ENCODE peak calls at places on chromosomes 16 and 17, in six cellular contexts. E is PC-9, Q is mucosa of descending colon, Z is AG10803, I is HL-60, B is heart left ventricle. R is an unnamed sample.

GRCh38 chr17:1082579-1082978 is 85.7 kb downstream of the TIMM22 start:
- DNase-seq in E (peak; percentile 58), Q (peak; percentile 11), Z (peak; percentile 4), I (no peak), B (no peak), R (peak; percentile 53)

GRCh38 chr16:23362460-23363317 is 60.6 kb downstream of the SCNN1B start:
- DNase-seq in E (peak; percentile 89), Q (peak; percentile 86), Z (no peak), I (no peak), B (no peak), R (no peak)

GRCh38 chr17:34443832-34444469 is 80.9 kb upstream of the CCL1 start:
- DNase-seq in E (peak; percentile 16), Q (no peak), Z (no peak), I (no peak), B (no peak), R (no peak)

GRCh38 chr17:57662644-57663308 is 82.3 kb downstream of the CCDC182 start:
- DNase-seq in E (peak; percentile 79), Q (peak; percentile 87), Z (peak; percentile 99), I (peak; percentile 87), B (peak; percentile 95), R (peak; percentile 98)

GRCh38 chr17:43599046-43599395 is 52.9 kb upstream of the ETV4 start:
- DNase-seq in E (no peak), Q (no peak), Z (no peak), I (no peak), B (no peak), R (no peak)

GRCh38 chr17:2939714-2940351 is 123.6 kb downstream of the OR1D5 start:
- DNase-seq in E (no peak), Q (peak; percentile 64), Z (no peak), I (no peak), B (no peak), R (no peak)

GRCh38 chr17:35086931-35087573 is 23.5 kb upstream of the RFFL start:
- DNase-seq in E (peak; percentile 18), Q (peak; percentile 39), Z (no peak), I (peak; percentile 22), B (no peak), R (no peak)

GRCh38 chr16:89155851-89156739 is 15.5 kb upstream of the CDH15 start:
- DNase-seq in E (no peak), Q (no peak), Z (peak; percentile 37), I (no peak), B (no peak), R (no peak)

GRCh38 chr17:45430738-45431530 is 1.7 kb downstream of the ARHGAP27 start:
- DNase-seq in E (peak; percentile 67), Q (peak; percentile 81), Z (no peak), I (no peak), B (no peak), R (no peak)

GRCh38 chr17:7176870-7177209 is 2.3 kb downstream of the ASGR1 start:
- DNase-seq in E (no peak), Q (no peak), Z (no peak), I (no peak), B (no peak), R (no peak)

GRCh38 chr17:82973456-82974135 is 105.8 kb upstream of the METRNL start:
- DNase-seq in E (no peak), Q (no peak), Z (no peak), I (no peak), B (no peak), R (no peak)

GRCh38 chr17:78759969-78760352 is 22.1 kb downstream of the CYTH1 start:
- DNase-seq in E (no peak), Q (no peak), Z (no peak), I (peak; percentile 65), B (no peak), R (no peak)

GRCh38 chr16:87047221-87048037 is 269.8 kb downstream of the C16orf95 start:
- DNase-seq in E (no peak), Q (no peak), Z (no peak), I (no peak), B (no peak), R (no peak)

GRCh38 chr16:1474471-1474795 is 395 bp downstream of the CLCN7 start:
- DNase-seq in E (no peak), Q (no peak), Z (no peak), I (no peak), B (no peak), R (no peak)

GRCh38 chr16:2033057-2033911 is 6.6 kb downstream of the NHERF2 start:
- DNase-seq in E (peak; percentile 71), Q (no peak), Z (peak; percentile 79), I (no peak), B (peak; percentile 84), R (peak; percentile 66)

GRCh38 chr17:565506-565905 is 149.1 kb downstream of the VPS53 start:
- DNase-seq in E (no peak), Q (no peak), Z (no peak), I (no peak), B (no peak), R (no peak)

GRCh38 chr17:75643033-75644017 is 10.1 kb downstream of the SMIM5 start:
- DNase-seq in E (peak; percentile 77), Q (peak; percentile 41), Z (no peak), I (no peak), B (no peak), R (no peak)

GRCh38 chr16:69892378-69892777 is 58.8 kb upstream of the CLEC18A start:
- DNase-seq in E (no peak), Q (no peak), Z (no peak), I (no peak), B (no peak), R (no peak)

GRCh38 chr16:77359065-77359502 is 75.8 kb downstream of the ADAMTS18 start:
- DNase-seq in E (no peak), Q (no peak), Z (peak; percentile 8), I (no peak), B (no peak), R (peak; percentile 36)

GRCh38 chr17:77160032-77160876 is 19.5 kb downstream of the SEC14L1 start:
- DNase-seq in E (no peak), Q (no peak), Z (peak; percentile 31), I (no peak), B (no peak), R (no peak)

GRCh38 chr16:77943770-77944169 is 78.6 kb upstream of the CLEC3A start:
- DNase-seq in E (no peak), Q (no peak), Z (no peak), I (no peak), B (no peak), R (no peak)

GRCh38 chr16:48317614-48318013 is 67.6 kb downstream of the SIAH1 start:
- DNase-seq in E (no peak), Q (no peak), Z (peak; percentile 74), I (peak; percentile 47), B (no peak), R (peak; percentile 64)

GRCh38 chr16:14509055-14509454 is 121.0 kb downstream of the PARN start:
- DNase-seq in E (peak; percentile 27), Q (no peak), Z (no peak), I (no peak), B (no peak), R (peak; percentile 68)

GRCh38 chr17:18327093-18327492 is 12.0 kb downstream of the SMCR8 start:
- DNase-seq in E (no peak), Q (no peak), Z (no peak), I (no peak), B (no peak), R (no peak)

GRCh38 chr16:28990375-28991040 is 5.7 kb downstream of the LAT start:
- DNase-seq in E (no peak), Q (no peak), Z (no peak), I (no peak), B (no peak), R (no peak)

GRCh38 chr16:67963325-67964321 is 4.8 kb downstream of the SLC12A4 start:
- DNase-seq in E (no peak), Q (no peak), Z (no peak), I (no peak), B (peak; percentile 51), R (peak; percentile 15)

GRCh38 chr16:85157813-85158701 is 45.8 kb upstream of the CIBAR2 start:
- DNase-seq in E (no peak), Q (no peak), Z (peak; percentile 35), I (no peak), B (no peak), R (no peak)

GRCh38 chr16:72189865-72190371 is 18.0 kb upstream of the PMFBP1 start:
- DNase-seq in E (no peak), Q (no peak), Z (peak; percentile 28), I (no peak), B (no peak), R (peak; percentile 87)

GRCh38 chr16:15539197-15539596 is 103.8 kb downstream of the MARF1 start:
- DNase-seq in E (peak; percentile 5), Q (peak; percentile 26), Z (no peak), I (no peak), B (no peak), R (no peak)
- TF ChIP-seq CTCF in E (no peak), Q (no peak), Z (no peak), I (no peak), B (no peak), R (no peak)

DNA sequence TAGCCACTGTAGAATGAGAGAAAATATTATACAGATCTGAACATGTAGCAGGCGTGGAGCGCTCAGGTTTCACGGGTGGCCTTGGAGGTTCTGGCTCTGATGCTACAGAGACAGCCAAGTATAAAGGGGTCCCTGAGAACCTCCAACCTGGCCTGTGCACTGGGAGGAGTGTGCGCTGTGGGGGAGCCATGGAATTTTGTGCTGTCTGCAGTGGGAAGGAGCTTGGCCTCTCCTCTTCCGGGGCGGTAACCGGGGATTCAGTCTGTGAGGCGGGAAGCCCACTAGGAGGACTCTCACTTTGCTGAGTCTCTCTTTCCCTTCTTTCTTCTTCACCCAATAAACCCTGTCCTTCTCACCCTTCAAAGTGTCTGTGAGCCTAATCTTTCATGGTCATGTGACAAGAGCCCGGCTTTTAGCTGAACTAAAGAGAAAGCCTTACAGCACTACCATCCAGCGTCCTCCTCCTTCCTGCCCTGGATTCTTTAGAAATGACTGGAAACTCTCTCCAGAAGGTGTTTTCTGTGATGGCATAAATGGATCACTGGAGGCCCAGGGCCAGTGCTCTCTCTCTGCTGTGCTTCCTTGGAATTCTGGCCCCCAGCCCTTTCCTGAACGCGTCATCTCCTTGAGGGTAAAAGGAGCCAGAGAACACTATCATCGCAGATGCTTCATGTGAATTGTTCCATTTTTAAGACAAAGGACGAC is 232.1 kb upstream of the CACNG5 start:
- DNase-seq in E (no peak), Q (no peak), Z (peak; percentile 12), I (no peak), B (no peak), R (peak; percentile 80)
- H3K4me3 ChIP-seq in E (no peak overlapping the region), Q (no peak overlapping the region), Z (no peak overlapping the region), I (no peak overlapping the region), B (no peak overlapping the region), R (no peak overlapping the region)

GRCh38 chr17:81863833-81864768 is 3.8 kb upstream of the P4HB start:
- DNase-seq in E (no peak), Q (no peak), Z (no peak), I (no peak), B (no peak), R (no peak)
- TF ChIP-seq CTCF in E (no peak), Q (no peak), Z (no peak), I (no peak), B (no peak), R (no peak)

GRCh38 chr16:7515543-7515942 is 182.9 kb downstream of the RBFOX1 start:
- DNase-seq in E (no peak), Q (no peak), Z (no peak), I (no peak), B (no peak), R (no peak)

GRCh38 chr16:7511549-7512260 is 179.1 kb downstream of the RBFOX1 start:
- DNase-seq in E (no peak), Q (no peak), Z (no peak), I (no peak), B (no peak), R (no peak)

GRCh38 chr16:7512503-7512902 is 179.9 kb downstream of the RBFOX1 start:
- DNase-seq in E (no peak), Q (no peak), Z (no peak), I (no peak), B (no peak), R (no peak)

GRCh38 chr16:7509919-7510705 is 177.5 kb downstream of the RBFOX1 start:
- DNase-seq in E (no peak), Q (no peak), Z (no peak), I (no peak), B (no peak), R (no peak)

GRCh38 chr16:7513429-7513828 is 180.8 kb downstream of the RBFOX1 start:
- DNase-seq in E (peak; percentile 2), Q (no peak), Z (no peak), I (peak; percentile 4), B (no peak), R (no peak)
- H3K4me3 ChIP-seq in E (no peak overlapping the region), Q (no peak overlapping the region), Z (no peak overlapping the region), I (no peak overlapping the region), B (no peak overlapping the region), R (no peak overlapping the region)